ENCODE peak calls at places on chromosome 5, in seven cellular contexts. R is RWPE2, G is aorta, W is transverse colon, B is A549, C is HCT116, D is GM12878. M is an unnamed sample. For H3K4me1 and H3K9me3, the result is how much of the 10 kb centered on the place peaks cover.

GRCh38 chr5:393846-394275 is 49.1 kb upstream of the EXOC3 start:
- DNase-seq in C (no peak), W (no peak), B (no peak), D (no peak), G (peak), R (peak), M (no peak)

GRCh38 chr5:54985301-54986268 is at the start of gene ESM1:
- DNase-seq in R (peak), G (no peak), B (no peak), W (no peak), D (no peak), C (no peak), M (no peak)

GRCh38 chr5:40409600-40409999 is 270.1 kb upstream of the PTGER4 start:
- DNase-seq in W (no peak), D (no peak), R (no peak), G (no peak), B (no peak), C (no peak), M (peak)

GRCh38 chr5:66609615-66610014 is 13.4 kb downstream of the MAST4 start:
- DNase-seq in B (no peak), D (no peak), R (no peak), C (no peak), G (no peak), W (no peak), M (no peak)

GRCh38 chr5:11040345-11040744 is 279.3 kb upstream of the DAP start:
- DNase-seq in C (no peak), G (no peak), W (no peak), B (no peak), D (no peak), R (no peak), M (no peak)

GRCh38 chr5:57366744-57367143 is 115.9 kb downstream of the ACTBL2 start:
- DNase-seq in B (peak), G (no peak), C (peak), W (no peak), R (no peak), D (no peak), M (no peak)

GRCh38 chr5:180328296-180329137 is 24.6 kb downstream of the GFPT2 start:
- DNase-seq in R (no peak), B (peak), G (peak), W (peak), C (peak), D (peak), M (peak)

GRCh38 chr5:122366501-122366900 is 54.5 kb downstream of the SNCAIP start:
- DNase-seq in R (no peak), G (no peak), C (no peak), D (no peak), B (no peak), W (no peak), M (no peak)

GRCh38 chr5:73693573-73694061 is 67.6 kb downstream of the ARHGEF28 start:
- DNase-seq in W (peak), B (peak), D (no peak), C (no peak), G (no peak), R (no peak), M (peak)

GRCh38 chr5:42655982-42656660 is 100.5 kb upstream of the CCDC152 start:
- DNase-seq in W (no peak), G (no peak), B (no peak), D (no peak), R (no peak), C (no peak), M (no peak)

GRCh38 chr5:40955313-40955712 is 46.0 kb downstream of the C7 start:
- DNase-seq in C (no peak), G (no peak), D (no peak), W (no peak), R (no peak), B (no peak), M (no peak)

GRCh38 chr5:157476699-157477408 is 16.8 kb downstream of the NIPAL4 start:
- DNase-seq in R (no peak), C (peak), B (peak), G (peak), W (no peak), D (no peak), M (peak)

GRCh38 chr5:131367219-131367860 is 103.5 kb downstream of the CDC42SE2 start:
- DNase-seq in D (no peak), G (no peak), C (no peak), R (no peak), W (no peak), B (no peak), M (no peak)
- H3K4me1 ChIP-seq in D (under half), G (under half), C (under half), R (under half), W (under half), B (under half), M (under half)

DNA sequence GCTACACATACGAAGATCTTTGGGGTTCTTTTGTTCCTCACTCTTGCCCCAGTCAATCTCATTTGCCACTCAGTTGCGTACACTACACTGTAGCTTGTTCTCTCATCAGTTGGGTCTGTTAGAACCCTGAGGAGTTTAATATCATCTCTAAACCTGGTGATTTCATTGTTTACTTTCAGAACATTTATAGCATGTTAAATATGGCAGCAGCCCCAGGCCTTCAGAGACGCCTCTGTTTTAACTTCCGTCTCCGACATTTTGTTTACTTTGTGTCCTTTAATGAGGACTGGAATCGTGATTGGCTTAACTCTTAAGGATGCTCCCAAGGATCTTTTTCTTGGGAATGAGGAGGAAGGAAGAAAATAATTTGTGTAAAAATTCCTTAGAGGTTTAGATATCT is 510.1 kb downstream of the NR2F1-AS1 start:
- DNase-seq in W (no peak), R (no peak), B (no peak), C (no peak), D (no peak), G (no peak), M (no peak)
- H3K4me3 ChIP-seq in W (no peak), R (no peak), B (no peak), C (no peak), D (no peak), G (no peak), M (no peak)

GRCh38 chr5:158602981-158603380 is 496.7 kb downstream of the EBF1 start:
- DNase-seq in R (no peak), C (no peak), G (no peak), W (no peak), B (no peak), D (no peak), M (no peak)
- H3K9me3 ChIP-seq in R (under half), C (under half), G (under half), W (under half), B (under half), D (under half), M (under half)

DNA sequence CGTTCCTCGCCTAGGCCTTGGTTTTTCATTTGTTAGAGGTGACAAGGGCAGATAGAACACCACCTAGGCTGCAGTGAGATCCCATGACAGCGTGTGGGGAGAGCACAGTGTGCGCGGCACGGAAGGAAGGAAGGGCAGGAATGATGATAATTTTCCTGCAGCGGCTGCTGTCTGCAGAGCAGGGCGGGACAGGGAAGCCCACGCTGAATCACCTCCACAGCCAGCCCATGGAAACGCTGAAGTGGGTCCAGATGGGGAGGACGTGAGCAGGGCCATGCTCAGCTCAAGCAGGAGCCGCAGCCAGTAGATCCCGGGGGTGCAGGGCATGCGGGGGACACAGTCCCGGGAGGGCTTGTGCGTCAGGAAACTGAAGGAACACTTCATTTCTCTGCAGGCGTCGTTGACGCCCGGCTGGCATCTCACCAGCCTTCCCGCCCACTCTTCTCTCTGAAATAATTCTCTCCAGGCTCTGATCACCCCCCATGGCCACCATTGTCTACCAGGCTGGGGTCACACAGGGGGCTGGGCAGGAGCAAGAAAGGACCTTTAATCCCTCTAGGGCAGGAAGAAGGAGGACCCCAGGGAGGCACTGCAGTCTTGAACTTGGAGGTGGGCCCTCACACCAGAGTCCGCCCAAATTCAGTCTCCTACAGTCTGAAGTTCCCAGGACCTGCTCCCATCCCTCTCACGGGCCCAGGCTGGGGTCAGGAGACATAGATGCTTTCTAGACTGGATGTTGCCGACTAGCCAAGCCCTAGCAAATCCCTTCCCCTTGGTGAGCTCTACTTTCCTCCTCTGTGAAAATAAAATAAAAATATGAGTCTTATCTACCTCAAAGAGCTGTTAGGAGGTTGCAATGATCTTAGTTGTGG is 20.9 kb upstream of the SYNPO start:
- DNase-seq in W (no peak), D (no peak), R (no peak), B (no peak), G (peak), C (no peak), M (no peak)
- H3K4me1 ChIP-seq in W (under half), D (under half), R (under half), B (under half), G (under half), C (under half), M (under half)

DNA sequence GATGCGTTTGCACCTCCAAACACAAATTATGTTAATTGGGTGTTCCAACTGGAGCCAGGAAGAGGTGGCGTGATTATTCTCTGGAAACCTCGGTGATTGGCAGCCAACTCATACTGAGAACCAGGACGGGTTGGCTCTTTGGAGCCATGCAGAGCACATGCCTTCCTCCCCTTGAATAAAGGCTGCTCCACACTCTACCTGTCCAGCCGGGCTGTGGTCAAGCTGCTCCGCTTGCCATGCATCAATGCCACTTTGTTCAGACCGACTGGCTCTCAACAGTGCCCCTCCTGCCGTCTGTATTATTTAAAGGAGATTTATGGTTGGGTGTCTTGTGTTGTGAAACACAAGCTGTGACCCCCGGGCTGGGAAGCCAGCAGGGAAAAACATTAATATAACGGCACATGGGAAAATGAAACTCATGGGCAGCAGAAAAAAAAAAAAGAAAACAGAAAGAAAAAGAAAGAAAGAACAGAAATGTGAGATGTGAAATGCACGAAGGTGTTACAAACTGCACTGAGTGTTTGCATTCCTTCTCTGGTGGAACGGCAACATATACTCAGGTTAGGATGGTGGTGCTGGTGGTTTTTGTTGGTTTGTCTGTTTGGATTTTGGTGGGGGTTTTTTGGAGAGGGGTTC is 190.9 kb downstream of the EBF1 start:
- DNase-seq in R (no peak), W (no peak), D (no peak), B (no peak), C (no peak), G (no peak), M (no peak)
- H3K4me3 ChIP-seq in R (no peak), W (no peak), D (peak), B (no peak), C (no peak), G (no peak), M (no peak)

GRCh38 chr5:179121667-179122111 is 61.5 kb downstream of the ZNF354C start:
- DNase-seq in B (no peak), G (peak), R (no peak), W (no peak), D (no peak), C (no peak), M (no peak)
- H3K9me3 ChIP-seq in B (under half), G (under half), R (under half), W (under half), D (under half), C (under half), M (under half)

GRCh38 chr5:38467353-38468040 is 88.9 kb downstream of the LIFR start:
- DNase-seq in D (no peak), R (no peak), C (no peak), B (no peak), W (no peak), G (peak), M (no peak)

GRCh38 chr5:38463634-38464521 is 92.6 kb downstream of the LIFR start:
- DNase-seq in C (peak), B (peak), R (no peak), G (no peak), D (no peak), W (no peak), M (peak)

GRCh38 chr5:38466444-38467189 is 89.8 kb downstream of the LIFR start:
- DNase-seq in D (no peak), B (peak), R (no peak), C (no peak), W (peak), G (peak), M (no peak)

GRCh38 chr5:38465045-38465444 is 91.4 kb downstream of the LIFR start:
- DNase-seq in R (no peak), D (no peak), W (no peak), G (no peak), C (no peak), B (no peak), M (no peak)

DNA sequence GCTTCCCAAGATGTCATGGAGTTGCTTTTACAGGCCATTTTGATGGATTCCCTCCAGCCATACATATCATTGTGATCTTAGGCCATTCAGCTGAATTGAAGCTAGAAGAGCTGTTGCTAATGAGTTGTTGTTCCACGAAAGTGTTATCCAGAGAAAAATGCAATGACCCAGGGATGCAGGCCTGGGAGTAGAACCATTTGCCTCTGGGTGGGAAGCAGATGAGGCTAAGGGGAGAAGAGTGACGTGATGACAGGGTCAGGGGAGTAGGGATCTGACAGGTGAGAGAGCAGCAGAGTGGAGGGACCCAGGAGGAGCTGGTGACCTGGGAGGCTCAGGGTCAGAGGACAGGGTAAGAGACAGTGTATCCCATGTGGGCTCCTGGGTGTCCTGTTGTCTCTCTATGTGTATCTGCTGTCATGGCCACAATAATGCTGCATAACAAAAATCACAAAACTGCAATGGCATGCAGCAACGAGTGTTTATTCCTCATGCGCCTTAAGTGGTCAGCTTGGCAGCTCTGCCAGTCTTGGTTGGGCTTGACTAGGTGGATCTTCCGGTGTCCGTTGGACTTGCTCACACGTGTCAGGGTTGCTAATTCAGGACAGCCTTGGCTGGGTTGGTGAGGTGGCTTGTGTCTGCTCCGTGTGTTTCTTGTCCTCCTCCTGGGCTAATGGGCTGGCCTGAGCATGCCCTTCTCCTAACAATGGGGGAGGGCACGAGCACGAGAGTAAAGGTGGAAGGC is 90.6 kb downstream of the LIFR start:
- DNase-seq in W (no peak), G (no peak), B (no peak), D (no peak), R (no peak), C (no peak), M (no peak)
- H3K4me1 ChIP-seq in W (under half), G (under half), B (half or more), D (under half), R (half or more), C (half or more), M (under half)

DNA sequence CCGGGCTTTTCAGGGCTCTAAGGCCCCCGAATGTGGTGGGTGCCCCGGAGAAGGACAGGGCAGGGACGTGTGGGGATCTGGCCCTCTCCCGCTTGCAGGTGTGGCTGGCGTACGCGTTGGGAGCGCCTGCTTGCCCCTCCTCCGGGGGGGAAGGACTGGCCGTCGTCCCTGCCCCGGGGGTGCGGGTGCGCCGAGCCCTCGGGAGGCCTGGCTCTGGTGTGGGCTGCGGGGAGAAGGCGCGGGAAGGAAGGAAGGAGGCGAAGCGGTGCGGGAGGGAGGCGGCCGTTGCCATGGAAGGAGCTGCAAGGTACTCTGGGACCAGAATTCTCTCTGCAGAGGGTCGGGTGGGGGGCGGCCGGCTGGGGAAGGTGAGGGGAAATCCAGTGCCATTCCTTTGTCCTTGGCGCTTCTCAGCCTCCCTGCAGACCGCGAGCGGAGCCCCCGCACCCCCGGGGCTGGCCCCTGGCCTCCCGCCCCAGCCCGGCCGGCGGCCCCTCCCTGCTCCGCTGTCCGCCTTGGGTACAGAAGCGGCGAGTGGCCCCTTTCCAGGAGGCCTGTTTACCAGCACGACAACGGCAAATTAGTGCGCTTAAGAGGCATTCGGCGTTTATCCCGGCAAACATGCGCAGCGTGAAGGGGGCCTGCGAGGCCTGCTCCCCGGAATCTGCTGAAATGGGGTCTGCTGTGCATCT is 67.1 kb upstream of the UNC5A start:
- DNase-seq in W (no peak), B (no peak), G (peak), D (no peak), R (peak), C (no peak), M (no peak)
- H3K4me3 ChIP-seq in W (peak), B (no peak), G (no peak), D (no peak), R (no peak), C (no peak), M (no peak)

GRCh38 chr5:8829322-8830029 is 716.4 kb downstream of the SEMA5A start:
- DNase-seq in R (peak), D (no peak), B (peak), C (no peak), G (no peak), W (no peak), M (no peak)
- H3K9me3 ChIP-seq in R (under half), D (under half), B (under half), C (under half), G (under half), W (under half), M (under half)

GRCh38 chr5:6633469-6634326 is 458 bp downstream of the SRD5A1 start:
- DNase-seq in R (peak), W (no peak), B (peak), D (no peak), C (no peak), G (peak), M (peak)

GRCh38 chr5:6634788-6635430 is 1.7 kb downstream of the SRD5A1 start:
- DNase-seq in W (no peak), B (no peak), R (no peak), G (no peak), D (no peak), C (no peak), M (no peak)

GRCh38 chr5:6632324-6632930 is 417 bp downstream of the NSUN2 start:
- DNase-seq in W (no peak), B (no peak), D (no peak), C (no peak), G (no peak), R (no peak), M (peak)

GRCh38 chr5:6632931-6633468 is at the start of the genes NSUN2 and SRD5A1:
- DNase-seq in R (peak), B (peak), W (peak), D (peak), G (peak), C (peak), M (peak)

GRCh38 chr5:6634327-6634713 is 1.1 kb downstream of the SRD5A1 start:
- DNase-seq in C (no peak), W (no peak), G (no peak), D (no peak), B (no peak), R (no peak), M (no peak)
- H3K4me1 ChIP-seq in C (under half), W (under half), G (under half), D (under half), B (under half), R (under half), M (under half)